ENCODE peak calls at places on chromosome 12, in six cellular contexts. E is spleen, M is aorta, U is mesendoderm, Q is PC-3, J is ovary. Z is an unnamed sample.

GRCh38 chr12:19084547-19084946 is 45.0 kb upstream of the PLEKHA5 start:
- DNase-seq in J (no peak), Q (no peak), M (no peak), U (no peak), E (no peak), Z (no peak)

GRCh38 chr12:68267892-68268396 is 14.5 kb upstream of the IL22 start:
- DNase-seq in M (no peak), Q (peak; percentile 11), J (no peak), U (no peak), E (no peak), Z (no peak)

GRCh38 chr12:93608313-93608712 is 35.8 kb downstream of the SOCS2 start:
- DNase-seq in E (no peak), M (no peak), Q (no peak), J (no peak), U (no peak), Z (no peak)

GRCh38 chr12:89160716-89161123 is 191.6 kb downstream of the DUSP6 start:
- DNase-seq in Q (peak; percentile 89), U (peak; percentile 46), E (peak; percentile 69), M (peak; percentile 73), J (no peak), Z (no peak)

GRCh38 chr12:19852100-19852855 is 413.0 kb downstream of the AEBP2 start:
- DNase-seq in M (no peak), E (no peak), U (no peak), Q (no peak), J (no peak), Z (no peak)

GRCh38 chr12:79020106-79020505 is 155.5 kb downstream of the SYT1 start:
- DNase-seq in U (no peak), E (no peak), Q (peak; percentile 5), J (no peak), M (no peak), Z (no peak)

GRCh38 chr12:56991319-56991906 is 14.9 kb downstream of the ZBTB39 start:
- DNase-seq in M (peak; percentile 84), E (peak; percentile 79), U (no peak), J (no peak), Q (no peak), Z (no peak)

GRCh38 chr12:121494093-121494787 is 86.6 kb downstream of the KDM2B start:
- DNase-seq in E (peak; percentile 84), J (peak; percentile 61), Q (peak; percentile 53), M (peak; percentile 50), U (peak; percentile 57), Z (no peak)

GRCh38 chr12:12004524-12004923 is 66.2 kb upstream of the BCL2L14 start:
- DNase-seq in U (no peak), J (no peak), Q (no peak), E (no peak), M (no peak), Z (no peak)

GRCh38 chr12:28121899-28122655 is 68.2 kb upstream of the CCDC91 start:
- DNase-seq in M (no peak), J (no peak), Q (peak; percentile 53), E (no peak), U (no peak), Z (no peak)

GRCh38 chr12:98998697-98999299 is 353.7 kb downstream of the APAF1 start:
- DNase-seq in Q (peak; percentile 79), M (no peak), U (peak; percentile 47), J (no peak), E (no peak), Z (no peak)

GRCh38 chr12:75774309-75775052 is 257.1 kb downstream of the PHLDA1 start:
- DNase-seq in J (no peak), U (no peak), E (no peak), Q (no peak), M (no peak), Z (no peak)

GRCh38 chr12:110245278-110245868 is 35.7 kb upstream of the ATP2A2 start:
- DNase-seq in Q (peak; percentile 69), U (peak; percentile 66), J (no peak), E (peak; percentile 79), M (no peak), Z (no peak)

GRCh38 chr12:120528861-120529525 is at the start of gene COQ5:
- DNase-seq in M (peak; percentile 92), Q (peak; percentile 87), J (peak; percentile 88), U (peak; percentile 93), E (peak; percentile 98), Z (peak; percentile 18)

GRCh38 chr12:52171950-52172512 is 19.8 kb downstream of the KRT80 start:
- DNase-seq in Q (peak; percentile 67), U (peak; percentile 76), E (no peak), M (no peak), J (no peak), Z (no peak)

GRCh38 chr12:119432935-119433334 is 98.4 kb downstream of the CCDC60 start:
- DNase-seq in Q (no peak), E (no peak), U (no peak), J (no peak), M (no peak), Z (no peak)

GRCh38 chr12:28882444-28882843 is 266.6 kb upstream of the FAR2 start:
- DNase-seq in Q (peak; percentile 54), J (no peak), E (no peak), U (peak; percentile 4), M (no peak), Z (no peak)

GRCh38 chr12:116247377-116247776 is 30.1 kb downstream of the MED13L start:
- DNase-seq in J (no peak), E (no peak), U (no peak), Q (no peak), M (no peak), Z (no peak)

GRCh38 chr12:99907210-99907609 is 77.5 kb downstream of the ANKS1B start:
- DNase-seq in U (peak; percentile 7), E (no peak), J (no peak), M (no peak), Q (no peak), Z (no peak)

GRCh38 chr12:110619534-110619953 is 5.6 kb downstream of the TCTN1 start:
- DNase-seq in M (no peak), J (no peak), Q (peak; percentile 14), U (no peak), E (no peak), Z (no peak)

GRCh38 chr12:49388682-49389081 is 21.4 kb downstream of the SPATS2 start:
- DNase-seq in Q (no peak), U (no peak), E (no peak), M (no peak), J (no peak), Z (no peak)

GRCh38 chr12:49389092-49389703 is 21.9 kb downstream of the SPATS2 start:
- DNase-seq in M (peak; percentile 70), E (peak; percentile 90), Q (no peak), J (no peak), U (peak; percentile 92), Z (no peak)
- H3K4me3 ChIP-seq in M (no peak overlapping the region), E (no peak overlapping the region), Q (no peak overlapping the region), J (no peak overlapping the region), U (no peak overlapping the region), Z (no peak overlapping the region)

DNA sequence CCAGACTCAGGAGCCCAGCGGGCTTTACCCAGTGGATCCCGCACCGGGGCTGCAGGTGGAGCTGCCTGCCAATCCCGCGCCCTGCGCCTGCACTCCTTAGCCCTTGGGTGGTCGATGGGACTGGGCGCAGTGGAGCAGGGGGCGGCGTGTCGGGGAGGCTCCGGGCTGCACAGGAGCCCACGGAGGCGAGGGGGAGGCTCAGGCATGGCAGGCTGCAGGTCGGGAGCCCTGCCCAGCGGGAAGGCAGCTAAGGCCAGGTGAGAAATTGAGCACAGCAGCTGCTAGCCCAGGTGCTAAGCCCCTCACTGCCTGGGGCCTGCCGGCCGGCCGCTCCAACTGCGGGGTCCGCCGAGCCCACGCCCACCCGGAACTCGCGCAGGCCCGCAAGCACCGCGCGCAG is 50.1 kb downstream of the RMST start:
- DNase-seq in E (no peak), U (no peak), J (no peak), Q (no peak), M (peak; percentile 29), Z (no peak)
- H3K4me1 ChIP-seq in E (no peaks in the 10 kb centered on the region), U (no peaks in the 10 kb centered on the region), J (no peaks in the 10 kb centered on the region), Q (peaks cover 7% of the 10 kb centered on the region), M (no peaks in the 10 kb centered on the region), Z (no peaks in the 10 kb centered on the region)

DNA sequence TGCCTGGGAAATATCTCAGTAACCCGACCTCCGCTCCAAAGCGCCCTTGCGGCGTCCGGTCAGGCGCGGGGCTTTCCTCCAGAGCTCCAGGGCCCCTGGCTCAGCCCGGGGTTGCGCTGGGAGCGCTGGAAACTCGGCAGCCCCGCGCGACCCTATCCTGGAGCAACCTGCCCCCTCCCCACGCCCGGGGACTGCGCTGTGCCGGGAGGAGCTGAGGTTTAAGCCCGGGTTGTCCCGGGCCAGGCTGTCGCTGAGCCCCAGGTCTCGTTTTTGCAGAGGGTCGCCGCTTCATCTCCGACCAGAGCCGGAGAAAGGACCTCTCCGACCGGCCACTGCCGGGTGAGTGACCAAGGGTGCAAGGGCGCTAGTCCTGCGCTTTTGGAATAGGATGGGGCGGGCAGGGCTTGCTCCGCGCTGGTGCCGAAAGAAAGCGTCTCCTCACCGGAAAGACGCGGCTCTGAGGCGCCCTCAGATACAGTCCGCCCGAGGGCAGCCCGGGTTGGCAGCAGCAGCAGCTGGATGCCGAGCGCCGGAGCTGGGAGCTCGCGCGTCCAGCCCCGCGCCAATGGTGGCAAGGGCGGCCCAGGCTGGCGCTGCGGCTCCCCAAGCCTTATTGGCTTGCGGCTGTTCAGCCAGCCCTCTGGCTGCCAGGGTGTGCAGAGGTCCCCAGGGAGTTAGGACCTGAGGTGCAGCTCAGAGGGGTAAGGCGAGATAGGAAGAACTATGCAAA is 1.5 kb downstream of the SPX start:
- DNase-seq in J (peak; percentile 24), U (peak; percentile 76), M (peak; percentile 52), E (peak; percentile 88), Q (peak; percentile 48), Z (no peak)
- H3K4me3 ChIP-seq in J (peak overlapping the region; percentile 37), U (peak overlapping the region; percentile 14), M (peak overlapping the region; percentile 28), E (peak overlapping the region; percentile 58), Q (peak overlapping the region; percentile 79), Z (peak overlapping the region; percentile 53)

GRCh38 chr12:104180389-104180788 is 35.2 kb upstream of the TXNRD1 start:
- DNase-seq in M (no peak), U (no peak), E (no peak), Q (peak; percentile 22), J (no peak), Z (no peak)
- H3K4me1 ChIP-seq in M (no peaks in the 10 kb centered on the region), U (no peaks in the 10 kb centered on the region), E (peaks cover 17% of the 10 kb centered on the region), Q (peaks cover 11% of the 10 kb centered on the region), J (peaks cover 8% of the 10 kb centered on the region), Z (no peaks in the 10 kb centered on the region)